ENCODE peak calls at places on chromosomes 3 and 15, in eight cellular contexts. Q is colonic mucosa; Y is right atrium auricular region; I is upper lobe of right lung; X is SK-N-SH; H is esophagus squamous epithelium; D is CD8-positive, alpha-beta T cell; S is fibroblast of lung. B is an unnamed sample. For H3K4me1, the result is how much of the 10 kb centered on the place peaks cover.

GRCh38 chr3:179948740-179949139 is 88.0 kb downstream of the PEX5L start:
- DNase-seq in Q (no peak), Y (no peak), I (no peak), X (no peak), H (no peak), D (no peak), S (no peak), B (no peak)

GRCh38 chr15:70341566-70341965 is 243.8 kb upstream of the TLE3 start:
- DNase-seq in Q (no peak), Y (peak), I (peak), X (no peak), H (no peak), D (no peak), S (no peak), B (no peak)

GRCh38 chr3:99637041-99637380 is 1.4 kb upstream of the COL8A1 start:
- DNase-seq in Q (no peak), Y (no peak), I (no peak), X (no peak), H (no peak), D (no peak), S (no peak), B (no peak)

GRCh38 chr15:75070674-75071073 is 47.3 kb downstream of the PPCDC start:
- DNase-seq in Q (no peak), Y (no peak), I (peak), X (no peak), H (no peak), D (no peak), S (no peak), B (no peak)

GRCh38 chr3:112736802-112737566 is 96.0 kb upstream of the CCDC80 start:
- DNase-seq in Q (no peak), Y (no peak), I (no peak), X (no peak), H (no peak), D (no peak), S (no peak), B (no peak)

GRCh38 chr3:54358327-54358726 is 236.0 kb downstream of the CACNA2D3 start:
- DNase-seq in Q (no peak), Y (peak), I (no peak), X (no peak), H (no peak), D (no peak), S (no peak), B (peak)

GRCh38 chr15:66749841-66750575 is 48.0 kb downstream of the SMAD6 start:
- DNase-seq in Q (no peak), Y (no peak), I (peak), X (no peak), H (no peak), D (no peak), S (peak), B (peak)

GRCh38 chr15:101167791-101168462 is 83.9 kb downstream of the CHSY1 start:
- DNase-seq in Q (peak), Y (peak), I (peak), X (no peak), H (peak), D (peak), S (peak), B (peak)

GRCh38 chr15:79779739-79780138 is 117.1 kb downstream of the MTHFS start:
- DNase-seq in Q (no peak), Y (no peak), I (no peak), X (no peak), H (no peak), D (no peak), S (no peak), B (no peak)

GRCh38 chr3:105700575-105700974 is 168.2 kb downstream of the CBLB start:
- DNase-seq in Q (no peak), Y (no peak), I (no peak), X (no peak), H (no peak), D (no peak), S (no peak), B (no peak)

GRCh38 chr15:42716626-42717025 is 20.3 kb downstream of the CDAN1 start:
- DNase-seq in Q (no peak), Y (no peak), I (no peak), X (no peak), H (no peak), D (no peak), S (no peak), B (no peak)

GRCh38 chr15:70200511-70200991 is 102.8 kb upstream of the TLE3 start:
- DNase-seq in Q (no peak), Y (no peak), I (peak), X (peak), H (no peak), D (no peak), S (no peak), B (no peak)

GRCh38 chr3:153591566-153592221 is 429.7 kb downstream of the RAP2B start:
- DNase-seq in Q (no peak), Y (no peak), I (no peak), X (no peak), H (no peak), D (no peak), S (peak), B (no peak)

GRCh38 chr3:181623924-181624694 is 87.6 kb upstream of the SOX2 start:
- DNase-seq in Q (no peak), Y (no peak), I (no peak), X (peak), H (no peak), D (no peak), S (peak), B (no peak)

GRCh38 chr3:57659810-57660439 is 33.0 kb downstream of the DENND6A start:
- DNase-seq in Q (no peak), Y (no peak), I (no peak), X (no peak), H (no peak), D (no peak), S (no peak), B (no peak)

GRCh38 chr15:63492541-63493077 is 11.8 kb upstream of the USP3 start:
- DNase-seq in Q (no peak), Y (no peak), I (no peak), X (no peak), H (no peak), D (no peak), S (peak), B (no peak)

GRCh38 chr3:87167634-87168456 is 59.3 kb upstream of the CHMP2B start:
- DNase-seq in Q (peak), Y (no peak), I (no peak), X (peak), H (no peak), D (peak), S (peak), B (peak)

GRCh38 chr15:98790270-98790669 is 141.9 kb downstream of the IGF1R start:
- DNase-seq in Q (no peak), Y (no peak), I (no peak), X (no peak), H (no peak), D (no peak), S (no peak), B (no peak)

GRCh38 chr3:139480585-139480984 is 4.3 kb upstream of the RBP2 start:
- DNase-seq in Q (no peak), Y (no peak), I (no peak), X (no peak), H (no peak), D (no peak), S (no peak), B (peak)

GRCh38 chr3:154684021-154684420 is 254.0 kb upstream of the GPR149 start:
- DNase-seq in Q (no peak), Y (no peak), I (peak), X (no peak), H (no peak), D (no peak), S (no peak), B (peak)

GRCh38 chr3:101995371-101996046 is 146.2 kb downstream of the NFKBIZ start:
- DNase-seq in Q (no peak), Y (no peak), I (no peak), X (no peak), H (no peak), D (no peak), S (peak), B (no peak)

GRCh38 chr3:98954806-98955205 is 53.3 kb upstream of the DCBLD2 start:
- DNase-seq in Q (no peak), Y (no peak), I (no peak), X (no peak), H (no peak), D (no peak), S (peak), B (no peak)

GRCh38 chr3:67790043-67790442 is 135.6 kb upstream of the SUCLG2 start:
- DNase-seq in Q (peak), Y (no peak), I (no peak), X (peak), H (no peak), D (peak), S (peak), B (peak)

GRCh38 chr3:155870945-155871745 is 695 bp downstream of the GMPS start:
- DNase-seq in Q (peak), Y (peak), I (peak), X (peak), H (no peak), D (peak), S (peak), B (peak)

GRCh38 chr15:70358871-70359647 is 261.3 kb upstream of the TLE3 start:
- DNase-seq in Q (no peak), Y (peak), I (peak), X (no peak), H (no peak), D (no peak), S (no peak), B (no peak)

GRCh38 chr3:99869621-99870020 is 52.0 kb downstream of the CMSS1 start:
- DNase-seq in Q (no peak), Y (no peak), I (no peak), X (no peak), H (no peak), D (no peak), S (no peak), B (no peak)

GRCh38 chr3:64019271-64019670 is 4.0 kb downstream of the PSMD6 start:
- DNase-seq in Q (no peak), Y (no peak), I (no peak), X (no peak), H (no peak), D (no peak), S (no peak), B (peak)

GRCh38 chr3:158279584-158279983 is 169.7 kb downstream of the RSRC1 start:
- DNase-seq in Q (no peak), Y (no peak), I (no peak), X (no peak), H (no peak), D (no peak), S (no peak), B (no peak)

GRCh38 chr3:150721285-150722130 is 17.8 kb upstream of the ERICH6 start:
- DNase-seq in Q (no peak), Y (no peak), I (no peak), X (peak), H (no peak), D (no peak), S (peak), B (no peak)

GRCh38 chr3:44439499-44440295 is 37.8 kb downstream of the ZNF445 start:
- DNase-seq in Q (peak), Y (peak), I (peak), X (peak), H (peak), D (peak), S (peak), B (peak)

GRCh38 chr3:171811059-171811912 is 1.0 kb upstream of the PLD1 start:
- DNase-seq in Q (no peak), Y (peak), I (no peak), X (peak), H (no peak), D (no peak), S (peak), B (no peak)

GRCh38 chr3:13648060-13648743 is 99.3 kb downstream of the FBLN2 start:
- DNase-seq in Q (peak), Y (peak), I (peak), X (peak), H (no peak), D (peak), S (peak), B (peak)

GRCh38 chr3:129979891-129980290 is 5.4 kb downstream of the TRH start:
- DNase-seq in Q (no peak), Y (no peak), I (no peak), X (no peak), H (no peak), D (no peak), S (no peak), B (no peak)

GRCh38 chr3:46276497-46277099 is 34.3 kb downstream of the CCR3 start:
- DNase-seq in Q (peak), Y (no peak), I (peak), X (peak), H (no peak), D (peak), S (no peak), B (peak)

GRCh38 chr15:84598993-84599392 is 1.8 kb upstream of the ZSCAN2 start:
- DNase-seq in Q (no peak), Y (no peak), I (no peak), X (peak), H (no peak), D (no peak), S (peak), B (peak)

GRCh38 chr3:196501316-196502064 is 2.1 kb downstream of the RNF168 start:
- DNase-seq in Q (peak), Y (no peak), I (no peak), X (no peak), H (no peak), D (peak), S (peak), B (no peak)

GRCh38 chr15:97944724-97945123 is 15.8 kb upstream of the ARRDC4 start:
- DNase-seq in Q (no peak), Y (no peak), I (no peak), X (no peak), H (no peak), D (no peak), S (no peak), B (no peak)

GRCh38 chr15:74050127-74050526 is 32.2 kb downstream of the GOLGA6A start:
- DNase-seq in Q (no peak), Y (no peak), I (no peak), X (no peak), H (no peak), D (no peak), S (no peak), B (peak)

GRCh38 chr15:74055804-74056203 is 26.5 kb downstream of the GOLGA6A start:
- DNase-seq in Q (no peak), Y (no peak), I (no peak), X (no peak), H (no peak), D (no peak), S (no peak), B (no peak)

GRCh38 chr15:74053497-74053896 is 28.9 kb downstream of the GOLGA6A start:
- DNase-seq in Q (no peak), Y (no peak), I (no peak), X (no peak), H (no peak), D (no peak), S (no peak), B (no peak)

GRCh38 chr15:74050835-74051234 is 31.5 kb downstream of the GOLGA6A start:
- DNase-seq in Q (no peak), Y (no peak), I (no peak), X (no peak), H (no peak), D (no peak), S (no peak), B (no peak)

DNA sequence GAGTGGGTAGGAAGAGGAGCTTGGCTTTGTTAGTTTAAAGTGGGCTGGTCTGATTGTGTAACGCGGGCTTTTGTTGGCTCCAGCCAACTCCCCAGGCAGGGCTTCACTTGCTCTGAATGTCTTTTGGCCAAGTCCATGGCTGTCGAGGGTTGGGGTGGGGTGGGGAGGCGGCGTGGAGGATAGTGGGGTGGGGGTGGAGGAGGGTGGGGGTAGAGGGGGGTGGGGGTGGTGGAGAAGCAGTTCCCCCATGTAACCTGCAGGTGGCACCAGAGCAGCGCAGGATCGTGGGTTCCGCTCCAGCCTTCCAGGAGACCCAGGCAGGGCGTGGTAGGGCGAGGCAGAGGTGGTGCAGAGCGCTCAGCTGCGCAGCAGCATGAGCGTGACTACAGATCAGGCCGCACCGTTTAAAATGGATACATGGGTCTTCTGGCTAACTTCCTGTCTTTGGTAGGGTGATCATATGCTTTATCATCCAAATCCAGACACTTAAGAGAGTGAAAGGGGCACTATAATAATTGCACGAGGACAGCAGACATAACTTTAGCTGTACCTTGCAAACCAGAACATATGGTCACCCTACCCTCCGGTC is 28.3 kb downstream of the GOLGA6A start:
- DNase-seq in Q (peak), Y (peak), I (peak), X (peak), H (no peak), D (peak), S (peak), B (peak)
- TF ChIP-seq CTCF in Q (peak), Y (peak), I (peak), X (peak), H (peak), D (no peak), S (peak), B (peak)

DNA sequence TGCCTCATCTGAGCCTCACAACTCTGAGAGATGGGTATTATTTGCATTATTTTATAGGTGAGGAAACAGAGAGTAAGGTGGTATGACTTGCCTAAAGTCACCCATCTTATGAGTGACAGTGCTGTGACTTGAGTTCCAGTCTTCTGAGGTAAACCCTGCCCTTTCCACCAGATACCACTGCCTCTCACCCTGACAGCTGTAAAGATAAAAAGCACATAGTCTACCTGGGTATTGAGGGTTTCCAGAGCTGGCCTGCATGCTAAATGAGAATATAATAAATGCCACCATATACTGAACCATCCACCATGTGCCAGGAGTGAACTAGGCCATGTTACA is 25.6 kb downstream of the RASGRP1 start:
- DNase-seq in Q (no peak), Y (no peak), I (no peak), X (no peak), H (no peak), D (no peak), S (no peak), B (no peak)
- H3K4me3 ChIP-seq in Q (no peak), Y (no peak), I (no peak), X (no peak), H (no peak), D (no peak), S (no peak), B (no peak)

GRCh38 chr15:31309893-31310606 is 16.6 kb upstream of the KLF13 start:
- DNase-seq in Q (peak), Y (no peak), I (no peak), X (no peak), H (no peak), D (no peak), S (no peak), B (no peak)
- H3K4me1 ChIP-seq in Q (under half), Y (under half), I (under half), X (under half), H (under half), D (under half), S (under half), B (under half)

DNA sequence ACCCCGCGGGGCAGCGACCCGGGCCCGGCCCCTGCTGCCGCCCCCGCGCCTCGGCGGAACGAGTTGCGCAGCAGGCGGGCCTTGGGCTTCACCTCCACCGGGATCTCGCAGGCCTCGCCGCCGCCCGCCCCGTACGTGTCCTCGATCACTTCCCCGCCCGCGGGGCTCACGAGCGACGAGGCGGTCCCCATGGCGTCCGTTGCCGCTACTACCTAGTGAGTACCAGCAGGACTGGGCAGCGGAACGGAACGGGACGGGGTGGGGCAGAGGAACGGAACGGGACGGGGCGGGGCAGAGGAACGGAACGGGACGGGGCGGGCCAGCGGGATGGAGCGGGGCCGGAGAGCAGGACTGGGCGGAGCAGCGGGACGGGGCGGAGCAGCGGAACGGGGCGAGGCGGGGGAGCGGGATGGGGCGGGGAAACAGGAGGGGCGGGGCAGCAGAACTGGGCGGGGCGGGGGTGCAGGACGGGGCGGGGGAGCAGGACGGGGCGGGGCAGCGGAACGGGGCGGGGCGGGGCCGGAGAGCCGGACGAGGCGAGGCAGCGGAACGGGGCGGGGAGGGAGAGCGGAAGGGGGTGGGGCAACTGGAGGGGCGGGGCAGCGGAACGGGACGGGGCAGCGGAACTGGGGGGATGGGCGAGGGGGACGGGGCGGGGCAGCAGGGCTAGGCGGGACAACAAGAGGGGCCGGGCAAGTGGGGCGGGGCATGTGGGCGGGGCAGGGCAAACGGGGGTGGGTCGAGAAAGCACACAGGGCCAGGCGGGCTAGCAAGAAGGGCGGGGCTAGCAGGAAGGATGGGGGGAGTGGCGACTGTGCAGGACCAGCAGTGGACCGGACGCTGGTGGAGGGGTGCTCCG is at the start of gene NPHP3:
- DNase-seq in Q (peak), Y (peak), I (peak), X (peak), H (peak), D (peak), S (peak), B (peak)
- TF ChIP-seq CTCF in Q (no peak), Y (peak), I (no peak), X (no peak), H (no peak), D (no peak), S (no peak), B (no peak)

DNA sequence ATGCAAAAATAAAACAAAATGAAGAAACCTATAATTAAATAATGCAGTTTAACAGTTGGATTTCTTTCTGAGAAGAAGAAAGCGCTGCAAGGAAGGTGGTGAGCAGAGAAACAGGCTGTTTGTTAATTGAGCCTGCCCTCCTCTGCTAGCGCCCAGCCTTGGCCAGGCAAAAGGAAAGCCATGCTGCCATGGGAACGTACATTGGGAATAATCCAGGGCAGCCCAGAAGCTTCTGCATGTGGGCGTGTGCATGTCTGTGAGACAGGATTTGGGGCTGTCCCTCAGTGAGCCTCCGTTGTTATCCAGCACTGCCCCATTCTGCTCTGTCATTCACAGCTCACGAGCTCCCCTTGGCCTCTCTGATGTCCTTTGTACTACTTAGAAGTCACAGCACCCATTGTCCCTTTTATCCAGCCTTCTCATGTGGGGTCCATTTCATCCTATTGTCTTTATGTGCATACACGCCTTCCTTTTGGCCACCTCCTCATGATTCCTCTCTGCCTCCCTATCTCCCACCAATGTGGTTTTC is 239.1 kb upstream of the ROPN1 start:
- DNase-seq in Q (no peak), Y (no peak), I (no peak), X (no peak), H (no peak), D (no peak), S (peak), B (no peak)
- H3K4me3 ChIP-seq in Q (no peak), Y (no peak), I (no peak), X (no peak), H (no peak), D (no peak), S (no peak), B (no peak)

DNA sequence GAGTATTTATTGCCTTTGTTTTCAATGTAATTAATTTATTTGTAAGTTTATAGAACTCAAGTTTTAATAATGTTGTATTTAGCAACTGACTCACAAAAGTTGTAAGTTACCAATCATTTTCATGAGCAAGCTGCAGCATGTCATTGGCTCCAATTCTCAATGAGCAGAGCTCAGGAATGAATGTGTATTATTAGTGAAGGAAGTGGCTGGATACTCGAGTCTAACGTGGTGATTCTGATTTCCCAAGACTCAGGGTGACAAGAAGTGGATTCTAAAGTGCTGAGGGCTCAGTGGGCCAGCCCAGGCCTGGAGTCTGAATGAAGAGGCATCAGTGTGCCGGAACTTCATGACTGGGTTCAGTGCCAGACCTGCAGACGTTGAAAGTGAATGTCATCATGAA is 39.6 kb downstream of the CLDN11 start:
- DNase-seq in Q (no peak), Y (no peak), I (no peak), X (no peak), H (no peak), D (no peak), S (no peak), B (no peak)
- H3K4me1 ChIP-seq in Q (under half), Y (under half), I (under half), X (under half), H (under half), D (under half), S (under half), B (under half)

B was measured in body of pancreas.